ENCODE peak calls at places on chromosome 4, in nine cellular contexts. E is Panc1, N is pancreas, G is AG10803, J is ascending aorta, B is neural progenitor cell, K is AG04450, L is astrocyte of the cerebellum, W is tibial nerve. P is an unnamed sample.

GRCh38 chr4:113604955-113605354 is 156.6 kb downstream of the CAMK2D start:
- DNase-seq in N (no peak), G (no peak), K (no peak), B (no peak), E (no peak), W (no peak), J (no peak), L (no peak), P (peak)

GRCh38 chr4:151646322-151646721 is 114.5 kb downstream of the GATB start:
- DNase-seq in J (no peak), L (no peak), E (no peak), K (no peak), N (no peak), W (no peak), G (no peak), B (no peak), P (no peak)

GRCh38 chr4:55723403-55723802 is 87.3 kb upstream of the NMU start:
- DNase-seq in J (no peak), L (no peak), K (no peak), G (no peak), N (no peak), W (no peak), B (no peak), E (no peak), P (no peak)

GRCh38 chr4:154467886-154468285 is 23.7 kb downstream of the DCHS2 start:
- DNase-seq in J (no peak), E (no peak), K (no peak), B (no peak), W (no peak), N (no peak), G (peak), L (peak), P (peak)

GRCh38 chr4:66572949-66573348 is 902.7 kb upstream of the EPHA5 start:
- DNase-seq in B (no peak), G (peak), E (no peak), L (peak), J (no peak), K (no peak), N (no peak), W (no peak), P (peak)

GRCh38 chr4:31613946-31614623 is 893.9 kb downstream of the PCDH7 start:
- DNase-seq in J (no peak), E (no peak), K (no peak), N (no peak), B (peak), W (no peak), L (no peak), G (no peak), P (no peak)

GRCh38 chr4:168735735-168736134 is 238.9 kb downstream of the PALLD start:
- DNase-seq in B (no peak), N (no peak), E (no peak), J (no peak), G (no peak), W (no peak), L (no peak), K (no peak), P (no peak)

GRCh38 chr4:132001542-132001941 is 1147.6 kb upstream of the PCDH10 start:
- DNase-seq in B (no peak), G (peak), E (no peak), J (no peak), W (no peak), K (peak), L (peak), N (no peak), P (peak)

GRCh38 chr4:185648631-185649030 is 113.3 kb upstream of the PDLIM3 start:
- DNase-seq in J (no peak), B (no peak), W (no peak), L (no peak), E (no peak), N (no peak), G (no peak), K (no peak), P (no peak)

GRCh38 chr4:26589699-26590098 is 5.8 kb downstream of the TBC1D19 start:
- DNase-seq in G (no peak), J (no peak), E (no peak), W (no peak), N (no peak), L (no peak), K (no peak), B (no peak), P (no peak)

GRCh38 chr4:102710986-102711385 is 49.8 kb downstream of the MANBA start:
- DNase-seq in E (no peak), N (no peak), B (no peak), L (no peak), K (no peak), J (no peak), W (no peak), G (no peak), P (no peak)

GRCh38 chr4:153518001-153518400 is 51.8 kb downstream of the TMEM131L start:
- DNase-seq in K (no peak), N (peak), E (no peak), L (no peak), W (no peak), G (no peak), J (no peak), B (no peak), P (no peak)

GRCh38 chr4:79763486-79764075 is 309.4 kb downstream of the ANTXR2 start:
- DNase-seq in K (no peak), L (no peak), J (no peak), G (no peak), W (no peak), B (no peak), E (no peak), N (no peak), P (no peak)

GRCh38 chr4:18366762-18367358 is 345.3 kb upstream of the LCORL start:
- DNase-seq in L (peak), J (no peak), G (peak), W (no peak), N (peak), K (no peak), E (no peak), B (peak), P (peak)

GRCh38 chr4:72809208-72809607 is 240.2 kb upstream of the ADAMTS3 start:
- DNase-seq in W (no peak), E (no peak), B (no peak), N (no peak), J (no peak), G (peak), K (no peak), L (no peak), P (peak)

GRCh38 chr4:183658362-183659028 is 490 bp downstream of the RWDD4 start:
- DNase-seq in J (no peak), E (no peak), N (peak), G (peak), L (no peak), B (peak), W (no peak), K (no peak), P (no peak)

GRCh38 chr4:15938182-15938581 is 358 bp downstream of the FGFBP1 start:
- DNase-seq in G (no peak), L (no peak), K (no peak), W (no peak), N (peak), B (peak), J (no peak), E (no peak), P (no peak)

GRCh38 chr4:173333658-173334084 is 487 bp downstream of the HMGB2 start:
- DNase-seq in G (peak), J (peak), L (no peak), B (peak), K (no peak), E (no peak), N (peak), W (peak), P (peak)

GRCh38 chr4:117678861-117679260 is 355.4 kb upstream of the NDST3 start:
- DNase-seq in J (no peak), W (no peak), B (no peak), N (no peak), L (no peak), K (no peak), G (no peak), E (no peak), P (no peak)

GRCh38 chr4:180031330-180031729 is 2211.9 kb upstream of the TENM3 start:
- DNase-seq in L (no peak), J (no peak), B (no peak), G (no peak), N (no peak), E (no peak), K (no peak), W (no peak), P (no peak)

GRCh38 chr4:56255820-56256219 is 131.5 kb downstream of the AASDH start:
- DNase-seq in L (no peak), N (no peak), G (no peak), B (no peak), W (no peak), J (no peak), K (no peak), E (no peak), P (peak)

GRCh38 chr4:183469936-183470335 is 25.5 kb downstream of the CDKN2AIP start:
- DNase-seq in K (no peak), N (no peak), G (peak), L (no peak), W (no peak), J (no peak), E (no peak), B (no peak), P (peak)

GRCh38 chr4:127997534-127998388 is 32.6 kb downstream of the ABHD18 start:
- DNase-seq in E (peak), B (no peak), W (no peak), K (peak), J (no peak), L (no peak), N (no peak), G (peak), P (peak)

GRCh38 chr4:8370835-8371234 is 69.7 kb downstream of the ACOX3 start:
- DNase-seq in J (no peak), W (no peak), E (no peak), B (no peak), N (no peak), K (no peak), L (no peak), G (no peak), P (no peak)

GRCh38 chr4:85005865-85006377 is 39.4 kb upstream of the WDFY3 start:
- DNase-seq in B (no peak), G (peak), E (no peak), J (no peak), W (no peak), N (no peak), K (peak), L (peak), P (peak)

GRCh38 chr4:74838746-74839370 is 44.5 kb upstream of the BTC start:
- DNase-seq in W (no peak), K (no peak), L (no peak), B (no peak), E (no peak), N (no peak), G (peak), J (no peak), P (peak)

GRCh38 chr4:139728840-139729239 is 63.2 kb downstream of the MGST2 start:
- DNase-seq in E (no peak), L (no peak), K (no peak), G (no peak), W (no peak), N (peak), B (no peak), J (no peak), P (no peak)

GRCh38 chr4:140971077-140971792 is 162.0 kb downstream of the RNF150 start:
- DNase-seq in J (no peak), G (no peak), K (no peak), L (no peak), B (no peak), N (no peak), E (no peak), W (no peak), P (no peak)

GRCh38 chr4:168585168-168586091 is 88.6 kb downstream of the PALLD start:
- DNase-seq in K (peak), N (peak), E (no peak), G (peak), W (peak), L (peak), J (peak), B (peak), P (peak)

GRCh38 chr4:159366966-159367365 is 264.1 kb downstream of the RAPGEF2 start:
- DNase-seq in E (no peak), B (no peak), N (no peak), K (no peak), G (peak), W (no peak), J (no peak), L (no peak), P (no peak)

GRCh38 chr4:153950100-153950979 is 161.5 kb upstream of the SFRP2 start:
- DNase-seq in K (no peak), G (no peak), B (no peak), L (peak), N (peak), W (no peak), E (no peak), J (no peak), P (no peak)

GRCh38 chr4:27081675-27082579 is 221.3 kb downstream of the STIM2 start:
- DNase-seq in N (no peak), E (no peak), W (no peak), K (no peak), B (no peak), J (no peak), L (no peak), G (no peak), P (no peak)

GRCh38 chr4:168712316-168712855 is 215.5 kb downstream of the PALLD start:
- DNase-seq in W (no peak), J (no peak), L (no peak), B (no peak), N (no peak), E (no peak), G (no peak), K (no peak), P (no peak)

GRCh38 chr4:54014761-54015160 is 49.6 kb downstream of the CHIC2 start:
- DNase-seq in K (no peak), G (no peak), B (no peak), W (no peak), L (no peak), E (no peak), J (no peak), N (no peak), P (no peak)
- H3K4me3 ChIP-seq in K (no peak), G (no peak), B (no peak), W (no peak), L (no peak), E (no peak), J (no peak), N (no peak), P (no peak)

GRCh38 chr4:893276-893994 is 38.7 kb downstream of the GAK start:
- DNase-seq in K (no peak), B (no peak), W (no peak), N (no peak), L (no peak), G (no peak), J (no peak), E (no peak), P (no peak)
- TF ChIP-seq CTCF in K (no peak), B (no peak), W (no peak), N (no peak), L (no peak), G (no peak), J (no peak), E (no peak), P (no peak)

GRCh38 chr4:97153042-97153441 is 990.2 kb downstream of the STPG2 start:
- DNase-seq in J (no peak), G (no peak), W (no peak), E (no peak), B (peak), L (peak), K (no peak), N (no peak), P (no peak)

GRCh38 chr4:97152159-97152558 is 991.1 kb downstream of the STPG2 start:
- DNase-seq in E (no peak), N (no peak), B (no peak), G (no peak), L (no peak), W (no peak), J (no peak), K (no peak), P (no peak)

DNA sequence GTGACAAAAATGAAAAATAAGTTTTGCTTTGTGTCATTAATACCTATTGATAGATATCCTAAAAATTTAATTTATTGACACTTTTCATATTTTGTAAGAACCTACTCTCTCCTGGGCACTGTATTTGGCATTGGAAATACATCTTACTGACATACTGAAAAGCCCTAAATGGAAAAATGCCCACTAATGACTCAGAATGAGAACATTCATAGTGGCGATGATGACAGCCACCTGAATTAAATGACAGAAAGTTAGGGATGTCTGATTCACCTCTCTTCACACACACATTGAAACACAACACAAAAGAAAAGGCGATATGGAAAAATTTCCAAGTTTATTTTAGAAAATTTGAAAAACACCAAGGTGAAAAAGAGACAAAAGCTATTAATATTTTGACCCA is 992.3 kb downstream of the STPG2 start:
- DNase-seq in L (no peak), B (no peak), N (no peak), K (no peak), E (no peak), G (no peak), J (no peak), W (no peak), P (no peak)
- H3K4me3 ChIP-seq in L (no peak), B (no peak), N (no peak), K (no peak), E (no peak), G (no peak), J (no peak), W (no peak), P (no peak)

GRCh38 chr4:96974295-96974694 is 1134.4 kb downstream of the PDHA2 start:
- DNase-seq in G (no peak), E (no peak), L (no peak), N (no peak), J (no peak), K (no peak), B (no peak), W (no peak), P (no peak)
- TF ChIP-seq CTCF in G (no peak), E (no peak), L (no peak), N (no peak), J (no peak), K (no peak), B (no peak), W (no peak), P (no peak)

GRCh38 chr4:1175635-1176229 is 3.3 kb upstream of the SPON2 start:
- DNase-seq in B (no peak), E (no peak), L (no peak), K (no peak), J (no peak), W (no peak), N (no peak), G (no peak), P (no peak)
- H3K4me3 ChIP-seq in B (no peak), E (no peak), L (no peak), K (no peak), J (no peak), W (no peak), N (no peak), G (no peak), P (no peak)